ENCODE peak calls at places on chromosomes 13 and 19, in seven cellular contexts. R is spleen, Z is endothelial cell of umbilical vein, V is adrenal gland, A is A549, T is GM23338, H is substantia nigra. Y is an unnamed sample.

GRCh38 chr19:49983645-49984229 is 22.8 kb upstream of the SIGLEC11 start:
- DNase-seq in R (peak), V (peak), Z (peak), A (peak), H (no peak), T (peak), Y (peak)

GRCh38 chr19:41792513-41793413 is 3.6 kb upstream of the CEACAM3 start:
- DNase-seq in A (peak), T (peak), V (peak), R (peak), H (no peak), Z (peak), Y (peak)

GRCh38 chr19:27822336-27822735 is 1390.6 kb downstream of the UQCRFS1 start:
- DNase-seq in A (no peak), V (no peak), Z (no peak), T (no peak), H (no peak), R (no peak), Y (no peak)

GRCh38 chr19:15137777-15138176 is 30.6 kb downstream of the SYDE1 start:
- DNase-seq in T (no peak), A (no peak), Z (no peak), V (no peak), R (no peak), H (no peak), Y (no peak)

GRCh38 chr19:55474269-55475265 is 1.9 kb upstream of the ZNF628 start:
- DNase-seq in A (no peak), Z (no peak), H (no peak), V (no peak), R (no peak), T (no peak), Y (peak)

GRCh38 chr19:40640744-40641143 is 39.6 kb downstream of the LTBP4 start:
- DNase-seq in Z (peak), T (no peak), H (no peak), V (no peak), A (peak), R (no peak), Y (no peak)

GRCh38 chr19:16340654-16341053 is 16.0 kb downstream of the KLF2 start:
- DNase-seq in Z (no peak), A (no peak), H (no peak), V (no peak), T (no peak), R (no peak), Y (peak)

GRCh38 chr13:38429916-38430315 is 80.3 kb downstream of the UFM1 start:
- DNase-seq in T (no peak), Z (no peak), R (no peak), V (no peak), A (no peak), H (no peak), Y (no peak)

GRCh38 chr19:42850981-42851717 is 28.4 kb downstream of the PSG1 start:
- DNase-seq in V (peak), T (no peak), Z (no peak), A (peak), R (no peak), H (no peak), Y (no peak)

GRCh38 chr13:114063545-114064515 is 68.6 kb downstream of the RASA3 start:
- DNase-seq in A (peak), T (no peak), H (no peak), V (peak), R (peak), Z (no peak), Y (no peak)

GRCh38 chr19:4678881-4679379 is 8.8 kb upstream of the MYDGF start:
- DNase-seq in R (no peak), A (peak), V (peak), T (peak), Z (peak), H (no peak), Y (peak)

GRCh38 chr19:13022111-13022858 is 27.0 kb downstream of the NFIX start:
- DNase-seq in T (no peak), A (no peak), R (no peak), H (peak), V (peak), Z (no peak), Y (no peak)

GRCh38 chr19:16319466-16319865 is 5.2 kb upstream of the KLF2 start:
- DNase-seq in A (no peak), R (no peak), H (no peak), Z (no peak), T (no peak), V (peak), Y (no peak)

GRCh38 chr13:65063753-65064152 is 2166.4 kb downstream of the PCDH9 start:
- DNase-seq in T (no peak), A (peak), R (no peak), H (no peak), Z (peak), V (no peak), Y (no peak)

GRCh38 chr13:35771898-35772297 is 295.4 kb upstream of the MAB21L1 start:
- DNase-seq in A (no peak), H (no peak), V (no peak), Z (no peak), R (no peak), T (peak), Y (peak)
- H3K27ac ChIP-seq in A (no peak), H (no peak), V (no peak), Z (no peak), R (no peak), T (no peak), Y (no peak)

GRCh38 chr19:35125270-35125717 is 9.6 kb downstream of the LGI4 start:
- DNase-seq in H (no peak), A (no peak), R (peak), Z (no peak), V (no peak), T (no peak), Y (no peak)

GRCh38 chr19:35125746-35126623 is 8.9 kb downstream of the LGI4 start:
- DNase-seq in Z (no peak), T (no peak), V (no peak), R (no peak), H (no peak), A (no peak), Y (no peak)

GRCh38 chr19:35128398-35129057 is 6.3 kb downstream of the LGI4 start:
- DNase-seq in A (no peak), T (no peak), Z (no peak), H (no peak), V (no peak), R (no peak), Y (no peak)

GRCh38 chr19:35126624-35126959 is 8.3 kb downstream of the LGI4 start:
- DNase-seq in R (no peak), A (no peak), T (peak), V (no peak), Z (no peak), H (peak), Y (no peak)

DNA sequence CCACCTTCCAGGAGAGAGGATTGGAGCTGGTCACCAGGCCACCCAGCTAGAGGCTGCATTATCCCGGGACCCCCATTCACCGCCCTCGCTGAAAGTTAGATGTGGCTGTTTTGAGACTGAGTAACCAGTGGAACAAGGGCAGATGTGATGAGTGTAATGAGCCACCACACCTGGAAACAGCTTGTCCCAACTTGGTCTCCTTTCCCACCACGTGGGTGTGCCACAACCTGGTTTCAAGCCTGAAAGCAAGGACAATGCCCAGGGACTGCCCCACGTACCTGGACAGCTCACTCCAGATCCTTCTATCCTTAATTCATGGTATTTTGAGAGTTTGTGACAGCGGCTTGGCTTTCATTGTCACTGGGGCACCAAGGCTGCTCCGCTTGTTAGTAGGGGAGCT is 7.0 kb downstream of the LGI4 start:
- DNase-seq in H (no peak), R (no peak), V (no peak), Z (no peak), T (no peak), A (no peak), Y (no peak)
- H3K27ac ChIP-seq in H (no peak), R (no peak), V (no peak), Z (no peak), T (no peak), A (no peak), Y (no peak)

GRCh38 chr13:107250626-107251025 is 682.7 kb upstream of the ARGLU1 start:
- DNase-seq in T (no peak), V (no peak), H (no peak), A (no peak), Z (peak), R (no peak), Y (peak)

GRCh38 chr13:107251321-107251720 is 683.4 kb upstream of the ARGLU1 start:
- DNase-seq in V (no peak), Z (no peak), R (no peak), A (no peak), H (no peak), T (no peak), Y (peak)

GRCh38 chr13:107252428-107252827 is 684.5 kb upstream of the ARGLU1 start:
- DNase-seq in R (no peak), V (no peak), A (no peak), H (no peak), T (no peak), Z (no peak), Y (peak)

GRCh38 chr13:107252021-107252420 is 684.1 kb upstream of the ARGLU1 start:
- DNase-seq in T (no peak), Z (no peak), V (no peak), H (no peak), R (no peak), A (no peak), Y (no peak)

GRCh38 chr13:107254392-107254791 is 686.5 kb upstream of the ARGLU1 start:
- DNase-seq in V (no peak), Z (no peak), H (no peak), A (no peak), R (no peak), T (no peak), Y (no peak)
- H3K27ac ChIP-seq in V (no peak), Z (no peak), H (no peak), A (no peak), R (no peak), T (no peak), Y (no peak)

GRCh38 chr19:802497-802887 is 5.2 kb downstream of the PTBP1 start:
- DNase-seq in R (no peak), A (no peak), H (no peak), Z (peak), V (no peak), T (peak), Y (no peak)
- H3K27ac ChIP-seq in R (no peak), A (peak), H (no peak), Z (no peak), V (no peak), T (peak), Y (no peak)

GRCh38 chr13:83877901-83878300 is 4.4 kb downstream of the SLITRK1 start:
- DNase-seq in A (no peak), H (no peak), T (peak), Z (no peak), R (no peak), V (no peak), Y (no peak)
- H3K27ac ChIP-seq in A (no peak), H (peak), T (no peak), Z (no peak), R (no peak), V (no peak), Y (no peak)

DNA sequence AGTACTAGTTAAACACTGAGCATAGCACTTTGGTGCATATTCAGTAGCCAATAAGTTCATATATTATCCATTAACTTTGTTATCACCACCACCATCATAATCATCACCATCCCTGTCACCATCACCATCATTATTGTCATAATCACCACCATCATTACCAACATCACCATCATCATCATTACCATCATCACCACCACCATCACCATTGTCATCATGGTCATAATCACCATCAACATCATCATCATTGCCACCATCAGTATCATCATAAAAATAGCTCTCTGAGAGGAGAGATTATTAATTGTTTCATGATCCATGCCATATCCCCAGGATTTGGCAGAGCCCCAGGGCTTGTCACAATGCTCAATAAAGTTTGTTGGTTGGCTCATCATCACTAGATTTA is 49.3 kb downstream of the MBD3L1 start:
- DNase-seq in H (no peak), R (no peak), V (no peak), A (no peak), T (no peak), Z (no peak), Y (no peak)
- H3K27ac ChIP-seq in H (no peak), R (no peak), V (no peak), A (no peak), T (no peak), Z (no peak), Y (no peak)

DNA sequence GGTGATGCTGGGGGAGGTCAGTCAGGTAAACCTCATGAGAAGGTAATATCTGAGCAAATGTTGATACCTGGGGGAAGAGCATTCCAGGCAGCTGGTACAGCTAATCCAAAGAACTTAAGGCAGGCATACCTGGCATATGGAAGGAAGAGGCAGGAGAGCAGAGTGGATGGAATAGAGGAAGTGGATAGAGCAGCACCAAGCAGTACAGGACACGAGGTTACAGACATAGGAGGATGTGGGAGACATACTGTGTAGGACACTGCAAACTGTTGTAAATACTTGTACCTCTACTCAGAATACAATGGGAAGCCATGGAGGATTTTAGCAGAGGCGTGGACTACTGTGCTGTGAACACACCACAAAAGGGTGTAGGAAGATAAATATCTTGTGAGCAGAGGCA is 238.2 kb downstream of the VWA8 start:
- DNase-seq in R (no peak), H (no peak), V (no peak), Z (no peak), T (no peak), A (no peak), Y (no peak)
- H3K27ac ChIP-seq in R (no peak), H (no peak), V (no peak), Z (no peak), T (no peak), A (no peak), Y (no peak)

Y was measured in mesendoderm.